ENCODE peak calls at places on chromosome 7, in seven cellular contexts. G is germinal center; Y is fibroblast of lung; U is MCF 10A; P is naive thymus-derived CD8-positive, alpha-beta T cell; V is NCI-H2171; B is HT1080. H is an unnamed sample.

GRCh38 chr7:75642810-75643486 is 95.8 kb downstream of the HIP1 start:
- DNase-seq in U (peak; percentile 69), Y (peak; percentile 67), V (peak; percentile 21), B (peak; percentile 64), G (peak; percentile 83), P (peak; percentile 74), H (peak; percentile 42)

GRCh38 chr7:34396437-34397064 is 261.5 kb upstream of the NPSR1 start:
- DNase-seq in U (no peak), P (no peak), V (no peak), B (no peak), Y (peak; percentile 34), G (no peak), H (peak; percentile 13)

GRCh38 chr7:100673942-100674431 is 447 bp downstream of the GNB2 start:
- DNase-seq in P (no peak), Y (no peak), G (peak; percentile 40), V (no peak), U (peak; percentile 52), B (no peak), H (peak; percentile 50)

GRCh38 chr7:89760690-89761089 is 393.6 kb upstream of the STEAP1 start:
- DNase-seq in U (no peak), Y (no peak), B (no peak), G (no peak), V (no peak), P (no peak), H (no peak)

GRCh38 chr7:134660242-134660785 is 13.7 kb downstream of the BPGM start:
- DNase-seq in U (no peak), P (no peak), B (no peak), V (no peak), G (no peak), Y (peak; percentile 52), H (peak; percentile 37)

GRCh38 chr7:48154792-48155413 is 16.4 kb upstream of the ABCA13 start:
- DNase-seq in V (no peak), P (peak; percentile 12), U (peak; percentile 59), B (peak; percentile 25), G (peak; percentile 16), Y (peak; percentile 34), H (no peak)

GRCh38 chr7:116443101-116443523 is 56.4 kb upstream of the CAV2 start:
- DNase-seq in B (peak; percentile 98), P (no peak), V (no peak), U (peak; percentile 93), Y (peak; percentile 97), G (no peak), H (peak; percentile 94)

GRCh38 chr7:30278386-30278785 is 6.0 kb upstream of the ZNRF2 start:
- DNase-seq in V (no peak), P (no peak), Y (no peak), G (no peak), U (no peak), B (no peak), H (no peak)

GRCh38 chr7:40315277-40315676 is 180.5 kb downstream of the SUGCT start:
- DNase-seq in V (no peak), Y (peak; percentile 78), B (peak; percentile 11), U (no peak), P (no peak), G (no peak), H (peak; percentile 90)

GRCh38 chr7:27124096-27124978 is 6.2 kb downstream of the HOXA4 start:
- DNase-seq in P (no peak), B (no peak), Y (peak; percentile 97), G (no peak), V (no peak), U (no peak), H (peak; percentile 96)

GRCh38 chr7:28068811-28069216 is 111.8 kb downstream of the JAZF1 start:
- DNase-seq in G (no peak), U (no peak), V (peak; percentile 64), B (peak; percentile 27), Y (no peak), P (no peak), H (no peak)